ENCODE peak calls at places on chromosomes 2 and 18, in ten cellular contexts. U is A549, O is transverse colon, E is tibial nerve, V is ovary, P is stomach, S is GM12878, I is sigmoid colon, H is K562, Q is HepG2. B is an unnamed sample.

GRCh38 chr2:20946494-20946893 is 97.4 kb downstream of the APOB start:
- DNase-seq in P (no peak), V (no peak), S (no peak), E (no peak), Q (no peak), H (no peak), I (no peak), U (no peak), O (no peak), B (no peak)

GRCh38 chr2:20515293-20516220 is 68.7 kb downstream of the RHOB start:
- DNase-seq in H (no peak), O (no peak), S (no peak), E (no peak), I (peak), V (no peak), P (no peak), Q (no peak), U (no peak), B (no peak)

GRCh38 chr2:195595825-195596224 is 61.2 kb upstream of the SLC39A10 start:
- DNase-seq in Q (no peak), I (no peak), H (peak), S (no peak), U (no peak), E (no peak), P (no peak), V (no peak), O (no peak), B (no peak)

GRCh38 chr2:216448829-216449228 is 36.5 kb downstream of the SMARCAL1 start:
- DNase-seq in S (no peak), P (no peak), E (no peak), H (no peak), I (no peak), Q (no peak), V (no peak), U (no peak), O (no peak), B (no peak)

GRCh38 chr18:28050561-28050960 is 126.4 kb downstream of the CDH2 start:
- DNase-seq in I (no peak), O (no peak), S (no peak), H (no peak), Q (no peak), P (no peak), E (no peak), V (no peak), U (no peak), B (no peak)

GRCh38 chr2:39142012-39142346 is 21.1 kb upstream of the SOS1 start:
- DNase-seq in V (no peak), U (no peak), I (no peak), Q (no peak), O (no peak), E (no peak), H (peak), P (no peak), S (no peak), B (no peak)

GRCh38 chr18:12271376-12272235 is 17.4 kb downstream of the CIDEA start:
- DNase-seq in I (peak), P (peak), U (peak), E (peak), Q (peak), O (peak), S (peak), V (peak), H (peak), B (no peak)

GRCh38 chr18:47893939-47894699 is 36.3 kb downstream of the SMAD2 start:
- DNase-seq in I (no peak), P (no peak), H (no peak), O (no peak), Q (no peak), U (no peak), E (no peak), S (no peak), V (no peak), B (no peak)

GRCh38 chr2:159904565-159905281 is 106.7 kb upstream of the CD302 start:
- DNase-seq in S (no peak), U (peak), O (peak), I (no peak), V (no peak), E (peak), Q (no peak), P (peak), H (peak), B (peak)

GRCh38 chr2:26477126-26477910 is 606 bp downstream of the OTOF start:
- DNase-seq in I (no peak), Q (no peak), O (no peak), P (no peak), S (no peak), H (peak), E (no peak), U (no peak), V (no peak), B (no peak)
- TF ChIP-seq CTCF in I (no peak), Q (no peak), O (no peak), P (no peak), S (no peak), H (no peak), E (no peak), U (no peak), V (no peak), B (no peak)

DNA sequence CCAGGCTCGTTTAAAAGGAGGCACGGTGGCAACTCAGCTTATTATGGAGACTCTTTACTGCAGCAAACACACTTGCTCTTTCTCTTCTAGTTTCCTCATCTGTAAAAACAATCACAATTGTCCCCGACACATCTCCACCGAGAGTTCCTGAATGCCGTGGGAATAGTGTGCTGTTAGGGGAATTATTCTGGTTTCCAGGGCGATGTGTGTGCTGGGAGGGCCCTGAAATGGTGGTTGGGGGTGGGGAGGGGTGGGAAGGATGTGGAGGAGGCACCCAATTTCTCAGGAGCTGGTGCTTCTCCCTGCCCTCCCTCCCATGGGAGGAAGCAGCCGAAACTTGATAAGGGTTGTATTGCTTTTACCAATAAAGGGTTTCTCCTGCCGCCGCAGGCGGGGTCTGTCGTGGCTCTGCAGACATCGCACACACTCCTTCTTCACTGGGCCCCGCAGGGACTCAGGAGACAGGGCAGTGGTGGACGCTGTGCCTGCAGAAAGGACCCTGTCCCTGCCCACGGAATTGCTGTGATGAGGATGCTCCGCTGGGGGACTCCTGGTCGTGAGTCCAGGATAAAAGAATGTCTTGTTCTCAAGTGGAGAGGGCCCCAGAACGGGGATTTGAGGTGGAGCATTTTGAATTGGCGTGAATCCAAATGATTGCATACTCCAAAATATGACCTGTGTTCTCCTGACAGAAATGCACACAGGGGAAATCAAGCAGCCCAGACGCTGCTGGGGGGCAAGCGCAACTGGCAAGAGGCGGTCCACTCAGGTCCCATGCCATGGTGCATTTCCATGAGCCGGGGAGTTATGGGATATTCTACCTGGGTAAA is 119.2 kb downstream of the ACKR3 start:
- DNase-seq in V (no peak), Q (no peak), P (no peak), H (no peak), U (no peak), O (no peak), S (no peak), I (no peak), E (no peak), B (peak)
- TF ChIP-seq POLR2A in V (no peak), Q (no peak), P (no peak), H (no peak), U (no peak), O (no peak), S (no peak), I (no peak), E (no peak), B (no peak)

GRCh38 chr18:3389977-3390376 is 60.0 kb upstream of the TGIF1 start:
- DNase-seq in E (no peak), I (no peak), Q (no peak), H (no peak), U (no peak), S (no peak), O (no peak), P (no peak), V (no peak), B (no peak)

GRCh38 chr18:3388980-3389379 is 61.0 kb upstream of the TGIF1 start:
- DNase-seq in V (no peak), H (no peak), U (no peak), O (no peak), E (no peak), I (no peak), S (no peak), P (no peak), Q (no peak), B (no peak)

GRCh38 chr18:3394648-3395047 is 55.3 kb upstream of the TGIF1 start:
- DNase-seq in V (no peak), H (no peak), U (no peak), S (no peak), Q (no peak), O (no peak), P (no peak), E (no peak), I (no peak), B (no peak)

GRCh38 chr18:3392467-3392855 is 57.5 kb upstream of the TGIF1 start:
- DNase-seq in E (no peak), S (no peak), U (no peak), Q (no peak), I (no peak), H (no peak), P (no peak), O (no peak), V (no peak), B (no peak)

GRCh38 chr18:3391704-3392466 is 58.1 kb upstream of the TGIF1 start:
- DNase-seq in P (no peak), H (no peak), O (no peak), V (no peak), E (no peak), I (no peak), S (no peak), U (no peak), Q (no peak), B (no peak)
- TF ChIP-seq EP300 in P (no peak), H (no peak), O (no peak), V (no peak), E (no peak), I (no peak), S (no peak), U (no peak), Q (no peak), B (no peak)

GRCh38 chr18:26804474-26804873 is 61.0 kb downstream of the AQP4 start:
- DNase-seq in E (no peak), I (no peak), V (no peak), H (no peak), O (no peak), P (peak), S (no peak), U (no peak), Q (no peak), B (no peak)
- TF ChIP-seq CTCF in E (no peak), I (no peak), V (no peak), H (no peak), O (no peak), P (peak), S (peak), U (peak), Q (peak), B (no peak)

DNA sequence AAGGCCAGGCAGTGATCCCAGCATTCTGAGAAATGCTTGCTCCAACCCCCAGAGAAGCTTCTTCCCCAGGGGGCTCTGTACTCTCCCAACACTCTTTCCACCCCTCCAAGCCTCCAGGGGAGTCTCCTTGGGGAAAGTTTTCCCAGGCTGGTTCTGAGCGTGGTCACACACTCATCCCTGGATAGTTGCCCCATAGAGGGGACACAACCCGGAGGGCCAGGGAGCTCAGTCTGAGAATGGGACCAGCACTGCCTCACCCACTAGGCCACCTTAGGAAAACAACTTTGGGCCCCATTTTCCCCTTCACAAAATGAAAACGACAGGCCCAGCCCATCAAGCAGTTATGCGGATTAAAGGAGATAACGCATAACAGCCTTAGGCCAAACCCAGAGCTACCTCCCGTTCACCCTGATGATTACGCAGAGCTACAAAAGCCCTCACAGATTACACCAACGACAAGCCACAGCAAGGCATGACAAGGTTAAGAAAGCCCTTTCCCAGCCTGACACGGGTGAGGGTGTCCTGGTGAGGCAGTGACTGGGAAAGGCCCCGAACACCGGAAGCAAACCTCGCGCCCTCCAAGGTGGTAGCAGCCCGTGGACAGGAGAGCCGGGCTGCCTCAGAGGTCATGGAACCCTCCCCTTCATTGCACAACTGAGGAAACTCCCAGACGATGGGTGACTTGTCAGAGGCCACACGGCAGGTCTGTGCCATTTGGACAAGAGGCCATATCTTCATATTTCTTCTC is 16.9 kb upstream of the ASPRV1 start:
- DNase-seq in V (no peak), I (no peak), O (no peak), H (peak), Q (no peak), E (no peak), P (no peak), U (no peak), S (no peak), B (no peak)
- TF ChIP-seq POLR2A in V (no peak), I (no peak), O (no peak), H (peak), Q (no peak), E (no peak), P (no peak), U (no peak), S (no peak), B (no peak)

GRCh38 chr18:56702946-56703345 is 51.8 kb downstream of the WDR7 start:
- DNase-seq in E (peak), I (no peak), O (no peak), H (peak), V (no peak), P (no peak), Q (peak), S (no peak), U (peak), B (no peak)
- TF ChIP-seq EP300 in E (no peak), I (no peak), O (no peak), H (no peak), V (no peak), P (no peak), Q (no peak), S (no peak), U (no peak), B (no peak)

GRCh38 chr18:74818776-74819175 is 221.1 kb downstream of the ZNF407 start:
- DNase-seq in P (no peak), I (no peak), V (no peak), U (no peak), H (no peak), E (no peak), S (no peak), O (no peak), Q (no peak), B (no peak)

GRCh38 chr18:74825460-74825859 is 227.8 kb downstream of the ZNF407 start:
- DNase-seq in S (no peak), V (no peak), E (no peak), O (no peak), I (no peak), Q (no peak), P (no peak), H (no peak), U (no peak), B (no peak)

GRCh38 chr18:74820160-74820780 is 222.6 kb downstream of the ZNF407 start:
- DNase-seq in P (no peak), U (no peak), I (no peak), S (no peak), V (no peak), O (no peak), H (no peak), E (no peak), Q (no peak), B (no peak)

GRCh38 chr18:74817576-74817975 is 219.9 kb downstream of the ZNF407 start:
- DNase-seq in V (no peak), S (no peak), E (no peak), U (no peak), Q (no peak), P (no peak), I (no peak), H (no peak), O (no peak), B (no peak)

GRCh38 chr18:74819433-74820059 is 221.9 kb downstream of the ZNF407 start:
- DNase-seq in H (no peak), P (no peak), U (peak), V (no peak), I (no peak), S (no peak), Q (peak), E (no peak), O (no peak), B (no peak)
- TF ChIP-seq CTCF in H (peak), P (peak), U (no peak), V (no peak), I (no peak), S (peak), Q (peak), E (no peak), O (peak), B (no peak)

GRCh38 chr2:219497495-219498279 is 1.0 kb upstream of the GMPPA start:
- DNase-seq in P (peak), O (peak), H (peak), V (peak), U (peak), E (peak), S (no peak), Q (peak), I (peak), B (peak)
- TF ChIP-seq POLR2A in P (no peak), O (peak), H (peak), V (peak), U (peak), E (peak), S (no peak), Q (no peak), I (peak), B (no peak)

DNA sequence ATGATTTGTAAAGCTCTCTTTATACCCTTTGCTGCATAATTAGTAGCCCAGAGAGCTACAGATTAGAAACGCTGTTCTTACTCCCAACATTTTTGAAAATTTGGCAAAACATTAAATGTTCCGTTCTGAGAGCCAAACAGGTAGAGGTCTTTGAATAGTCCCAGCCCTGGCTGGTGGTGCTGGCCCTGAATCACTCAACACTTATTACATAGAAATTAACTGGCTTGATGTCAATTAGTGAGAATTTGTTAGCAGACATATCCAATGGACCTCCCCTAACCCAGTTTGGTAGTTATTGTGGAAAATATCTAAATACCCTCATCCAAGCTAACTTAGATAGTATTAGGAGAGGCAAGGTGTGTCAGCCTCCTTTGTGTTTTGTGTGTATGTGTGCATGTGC is 440.7 kb downstream of the MTX2 start:
- DNase-seq in E (no peak), U (no peak), P (no peak), I (no peak), V (no peak), H (no peak), O (no peak), Q (no peak), S (no peak), B (no peak)
- TF ChIP-seq EP300 in E (no peak), U (no peak), P (no peak), I (no peak), V (no peak), H (no peak), O (no peak), Q (no peak), S (no peak), B (no peak)

GRCh38 chr2:40955635-40956034 is 503.7 kb upstream of the SLC8A1 start:
- DNase-seq in O (no peak), S (no peak), Q (no peak), I (no peak), E (no peak), P (no peak), U (no peak), V (no peak), H (no peak), B (no peak)
- TF ChIP-seq CTCF in O (no peak), S (no peak), Q (no peak), I (no peak), E (no peak), P (no peak), U (no peak), V (no peak), H (no peak), B (no peak)

B was measured in suprapubic skin.